ENCODE peak calls at places on chromosomes 6 and 20, in six cellular contexts. B is SK-N-SH, L is HCT116, J is K562, P is GM12878, W is HepG2. Z is an unnamed sample.
A peak's percentile ranks its signal among the peaks of the same experiment; 100 is the strongest.

GRCh38 chr6:15313367-15313766 is 67.5 kb downstream of the JARID2 start:
- DNase-seq in B (no peak), L (no peak), J (no peak), P (no peak), W (no peak), Z (no peak)

GRCh38 chr6:14925627-14926026 is 320.2 kb upstream of the JARID2 start:
- DNase-seq in B (no peak), L (no peak), J (no peak), P (no peak), W (no peak), Z (no peak)

GRCh38 chr6:73231986-73232391 is 6.7 kb upstream of the KHDC1L start:
- DNase-seq in B (no peak), L (no peak), J (no peak), P (peak; percentile 17), W (no peak), Z (no peak)

GRCh38 chr6:1890071-1890470 is 280.4 kb downstream of the FOXC1 start:
- DNase-seq in B (no peak), L (no peak), J (no peak), P (no peak), W (no peak), Z (no peak)

GRCh38 chr6:41546475-41546865 is 289 bp downstream of the FOXP4 start:
- DNase-seq in B (no peak), L (no peak), J (no peak), P (no peak), W (no peak), Z (peak; percentile 62)

GRCh38 chr6:105994522-105995402 is 91.4 kb upstream of the PRDM1 start:
- DNase-seq in B (peak; percentile 48), L (peak; percentile 31), J (no peak), P (no peak), W (no peak), Z (peak; percentile 82)

GRCh38 chr6:167870321-167870720 is 43.6 kb downstream of the AFDN start:
- DNase-seq in B (no peak), L (no peak), J (no peak), P (no peak), W (no peak), Z (no peak)

GRCh38 chr6:12890171-12890790 is 173.7 kb downstream of the PHACTR1 start:
- DNase-seq in B (no peak), L (peak; percentile 19), J (peak; percentile 61), P (no peak), W (peak; percentile 24), Z (peak; percentile 66)

GRCh38 chr6:159788757-159789376 is 535 bp downstream of the TCP1 start:
- DNase-seq in B (peak; percentile 50), L (no peak), J (peak; percentile 68), P (no peak), W (peak; percentile 47), Z (peak; percentile 61)

GRCh38 chr6:15132854-15133670 is 112.8 kb upstream of the JARID2 start:
- DNase-seq in B (no peak), L (peak; percentile 95), J (no peak), P (no peak), W (peak; percentile 68), Z (no peak)

GRCh38 chr6:44235269-44235668 is 11.6 kb upstream of the HSP90AB1 start:
- DNase-seq in B (peak; percentile 34), L (no peak), J (no peak), P (no peak), W (no peak), Z (no peak)

GRCh38 chr6:42981866-42982265 is 2.5 kb upstream of the PPP2R5D start:
- DNase-seq in B (no peak), L (no peak), J (no peak), P (no peak), W (no peak), Z (no peak)

GRCh38 chr20:8547968-8548588 is 416.0 kb downstream of the PLCB1 start:
- DNase-seq in B (no peak), L (no peak), J (no peak), P (no peak), W (no peak), Z (no peak)

GRCh38 chr6:39088331-39088730 is 26.7 kb downstream of the SAYSD1 start:
- DNase-seq in B (no peak), L (no peak), J (peak; percentile 43), P (no peak), W (peak; percentile 39), Z (peak; percentile 94)

GRCh38 chr6:69164564-69165252 is 529.6 kb downstream of the ADGRB3 start:
- DNase-seq in B (peak; percentile 46), L (no peak), J (no peak), P (no peak), W (no peak), Z (peak; percentile 75)

GRCh38 chr6:122116105-122116504 is 283.3 kb upstream of the HSF2 start:
- DNase-seq in B (no peak), L (no peak), J (no peak), P (no peak), W (no peak), Z (no peak)

GRCh38 chr6:37438912-37439311 is 5.9 kb downstream of the CMTR1 start:
- DNase-seq in B (no peak), L (no peak), J (no peak), P (no peak), W (no peak), Z (no peak)

GRCh38 chr6:25570608-25571007 is 81.4 kb upstream of the SCGN start:
- DNase-seq in B (no peak), L (no peak), J (no peak), P (no peak), W (no peak), Z (no peak)

GRCh38 chr6:167706313-167707109 is 120.2 kb upstream of the AFDN start:
- DNase-seq in B (no peak), L (no peak), J (no peak), P (peak; percentile 33), W (no peak), Z (no peak)

GRCh38 chr20:46962452-46963195 is 68.0 kb downstream of the EYA2 start:
- DNase-seq in B (no peak), L (no peak), J (no peak), P (no peak), W (no peak), Z (no peak)

GRCh38 chr6:11434565-11435326 is 102.8 kb upstream of the TMEM170B start:
- DNase-seq in B (no peak), L (no peak), J (no peak), P (no peak), W (peak; percentile 100), Z (no peak)

GRCh38 chr6:139290787-139291294 is 957 bp downstream of the TXLNB start:
- DNase-seq in B (no peak), L (no peak), J (no peak), P (peak; percentile 88), W (no peak), Z (no peak)

GRCh38 chr6:16730720-16731502 is 30.3 kb downstream of the ATXN1 start:
- DNase-seq in B (no peak), L (no peak), J (no peak), P (no peak), W (peak; percentile 44), Z (no peak)

GRCh38 chr20:36105731-36106226 is 48.8 kb upstream of the EPB41L1 start:
- DNase-seq in B (no peak), L (no peak), J (no peak), P (no peak), W (no peak), Z (no peak)

GRCh38 chr6:124495316-124496176 is 466.7 kb upstream of the RNF217 start:
- DNase-seq in B (no peak), L (no peak), J (no peak), P (no peak), W (no peak), Z (no peak)

GRCh38 chr20:25315418-25316210 is 67.7 kb downstream of the PYGB start:
- DNase-seq in B (no peak), L (no peak), J (no peak), P (no peak), W (no peak), Z (no peak)

GRCh38 chr6:14640631-14641030 is 523.1 kb downstream of the CD83 start:
- DNase-seq in B (no peak), L (no peak), J (no peak), P (no peak), W (no peak), Z (peak; percentile 58)

GRCh38 chr20:2236266-2236665 is 59.5 kb upstream of the TGM3 start:
- DNase-seq in B (no peak), L (no peak), J (peak; percentile 13), P (no peak), W (no peak), Z (no peak)

GRCh38 chr6:89580997-89581666 is 57.4 kb downstream of the LYRM2 start:
- DNase-seq in B (no peak), L (no peak), J (no peak), P (no peak), W (no peak), Z (no peak)

GRCh38 chr6:8481727-8482126 is 46.4 kb upstream of the SLC35B3 start:
- DNase-seq in B (no peak), L (no peak), J (no peak), P (no peak), W (no peak), Z (peak; percentile 83)

GRCh38 chr6:130696806-130697205 is 130.4 kb upstream of the SMLR1 start:
- DNase-seq in B (no peak), L (no peak), J (no peak), P (no peak), W (no peak), Z (no peak)

GRCh38 chr6:69841862-69842261 is 24.5 kb upstream of the COL19A1 start:
- DNase-seq in B (no peak), L (no peak), J (no peak), P (no peak), W (no peak), Z (no peak)

GRCh38 chr6:48423640-48424365 is 312.8 kb upstream of the PTCHD4 start:
- DNase-seq in B (no peak), L (no peak), J (no peak), P (no peak), W (no peak), Z (no peak)

GRCh38 chr6:157184202-157185015 is 138.9 kb downstream of the TMEM242 start:
- DNase-seq in B (peak; percentile 84), L (peak; percentile 16), J (peak; percentile 88), P (no peak), W (peak; percentile 69), Z (peak; percentile 89)
- TF ChIP-seq CTCF in B (peak; percentile 90), L (peak; percentile 84), J (peak; percentile 96), P (peak; percentile 57), W (peak; percentile 91), Z (peak; percentile 95)

GRCh38 chr6:134211297-134211696 is 106.6 kb downstream of the SGK1 start:
- DNase-seq in B (no peak), L (no peak), J (no peak), P (no peak), W (no peak), Z (no peak)
- TF ChIP-seq REST in B (no peak), L (no peak), J (no peak), P (no peak), W (no peak), Z (no peak)

GRCh38 chr20:406200-407096 is 1.7 kb upstream of the RBCK1 start:
- DNase-seq in B (no peak), L (no peak), J (no peak), P (no peak), W (no peak), Z (no peak)
- H2AFZ ChIP-seq in B (no peak overlapping the region), L (peak overlapping the region; percentile 60), J (peak overlapping the region; percentile 87), P (peak overlapping the region; percentile 82), W (no peak overlapping the region), Z (peak overlapping the region; percentile 96)

DNA sequence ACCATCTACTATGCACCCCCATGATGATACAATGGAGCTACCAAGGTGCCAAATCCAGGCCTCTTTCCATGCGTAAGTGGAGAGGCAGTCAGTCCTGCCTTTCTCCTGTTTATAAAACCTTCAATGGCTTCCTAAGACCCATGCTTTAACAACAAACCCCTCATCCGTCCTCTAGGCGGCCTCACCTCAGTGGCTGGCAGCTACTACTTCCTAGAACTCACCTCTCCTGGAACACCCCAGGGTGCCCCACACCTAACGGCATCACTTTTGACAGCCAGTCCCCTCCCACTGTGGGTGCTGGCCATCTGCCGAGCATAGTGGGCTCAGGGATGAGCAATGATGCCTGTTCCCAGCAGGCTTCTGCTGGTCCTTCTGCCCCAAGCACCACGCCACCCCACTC is 80.0 kb upstream of the TAB2 start:
- DNase-seq in B (no peak), L (no peak), J (no peak), P (no peak), W (no peak), Z (no peak)
- TF ChIP-seq CTCF in B (no peak), L (no peak), J (peak; percentile 14), P (no peak), W (no peak), Z (peak; percentile 33)